ENCODE peak calls at places on chromosomes 1 and 21, in four cellular contexts. T is stimulated activated CD4-positive, alpha-beta T cell treated with anti-CD3 and anti-CD28 coated beads, Interleukin-4, amount 100 ng/mL, for 24 hours; I is activated T-helper 9 cell treated with anti-CD3 and anti-CD28 coated beads, Interleukin-2, amount 50 U/mL, for 16 hours; M is COR-L47. S is an unnamed sample.

GRCh38 chr1:172268237-172268636 is 152.2 kb upstream of the C1orf105 start:
- DNase-seq in T (no peak), I (no peak), M (no peak), S (no peak)

GRCh38 chr1:92201973-92202372 is 15.7 kb upstream of the C1orf146 start:
- DNase-seq in T (no peak), I (no peak), M (no peak), S (no peak)

GRCh38 chr21:31873275-31873695 is 465 bp downstream of the HUNK start:
- DNase-seq in T (no peak), I (no peak), M (peak), S (no peak)

GRCh38 chr1:1357871-1358432 is 403 bp downstream of the MXRA8 start:
- DNase-seq in T (no peak), I (no peak), M (no peak), S (no peak)

GRCh38 chr1:53112861-53113260 is 29.6 kb downstream of the SLC1A7 start:
- DNase-seq in T (no peak), I (no peak), M (no peak), S (no peak)

GRCh38 chr1:115338457-115338820 is 390 bp upstream of the NGF start:
- DNase-seq in T (no peak), I (no peak), M (no peak), S (no peak)

GRCh38 chr1:211514030-211514754 is 22.2 kb upstream of the RD3 start:
- DNase-seq in T (peak), I (peak), M (peak), S (peak)

GRCh38 chr1:174982971-174983689 is 16.6 kb upstream of the CACYBP start:
- DNase-seq in T (peak), I (no peak), M (peak), S (no peak)

GRCh38 chr1:104264506-104264905 is 514.8 kb downstream of the AMY1C start:
- DNase-seq in T (no peak), I (no peak), M (no peak), S (no peak)

GRCh38 chr1:185695299-185695698 is 38.9 kb upstream of the HMCN1 start:
- DNase-seq in T (no peak), I (no peak), M (no peak), S (no peak)

GRCh38 chr1:21216835-21217811 is 40.4 kb upstream of the EIF4G3 start:
- DNase-seq in T (peak), I (peak), M (peak), S (no peak)

GRCh38 chr21:46097826-46098286 is at the start of gene COL6A2:
- DNase-seq in T (peak), I (peak), M (no peak), S (no peak)

GRCh38 chr1:224559971-224560728 is 56.0 kb upstream of the CNIH3 start:
- DNase-seq in T (no peak), I (no peak), M (no peak), S (no peak)

GRCh38 chr1:180486092-180486491 is 16.3 kb downstream of the ACBD6 start:
- DNase-seq in T (no peak), I (no peak), M (peak), S (no peak)

GRCh38 chr21:44714905-44715304 is 3.5 kb upstream of the TSPEAR start:
- DNase-seq in T (no peak), I (no peak), M (no peak), S (no peak)

S was measured in astrocyte of the cerebellum.